ENCODE peak calls at places on chromosomes 12 and 14, in four cellular contexts. L is cardiac muscle cell, J is WERI-Rb-1, H is mammary epithelial cell. R is an unnamed sample. For H3K9me3, the result is how much of the 10 kb centered on the place peaks cover.

GRCh38 chr14:71739273-71739990 is 192.8 kb upstream of the RGS6 start:
- DNase-seq in L (no peak), J (no peak), H (peak), R (no peak)

GRCh38 chr12:127041985-127042625 is 1224.9 kb upstream of the TMEM132C start:
- DNase-seq in L (no peak), J (no peak), H (peak), R (no peak)

GRCh38 chr12:103387385-103387784 is 108.4 kb downstream of the C12orf42 start:
- DNase-seq in L (no peak), J (no peak), H (no peak), R (no peak)

GRCh38 chr12:24739094-24739779 is 209.7 kb downstream of the BCAT1 start:
- DNase-seq in L (no peak), J (no peak), H (no peak), R (no peak)

GRCh38 chr12:62774794-62775193 is 160.2 kb downstream of the PPM1H start:
- DNase-seq in L (no peak), J (no peak), H (no peak), R (no peak)

GRCh38 chr12:24881724-24882371 is 67.1 kb downstream of the BCAT1 start:
- DNase-seq in L (no peak), J (no peak), H (no peak), R (no peak)

GRCh38 chr14:32205984-32206383 is 2.9 kb upstream of the RNU6-8 start:
- DNase-seq in L (no peak), J (no peak), H (peak), R (no peak)

GRCh38 chr12:29725587-29726320 is 58.0 kb downstream of the TMTC1 start:
- DNase-seq in L (no peak), J (no peak), H (no peak), R (peak)

GRCh38 chr14:100676089-100676685 is 50.5 kb upstream of the DLK1 start:
- DNase-seq in L (no peak), J (no peak), H (no peak), R (no peak)

GRCh38 chr12:123271182-123271491 is 519 bp downstream of the CDK2AP1 start:
- DNase-seq in L (peak), J (peak), H (peak), R (no peak)

GRCh38 chr12:91055976-91056375 is 1.8 kb downstream of the KERA start:
- DNase-seq in L (no peak), J (no peak), H (no peak), R (no peak)

GRCh38 chr14:65940056-65940735 is 527.7 kb downstream of the FUT8 start:
- DNase-seq in L (peak), J (peak), H (no peak), R (no peak)

GRCh38 chr14:82080319-82080718 is 546.7 kb upstream of the SEL1L start:
- DNase-seq in L (no peak), J (no peak), H (no peak), R (no peak)

GRCh38 chr12:37543131-37543965 is 773.2 kb upstream of the ALG10B start:
- DNase-seq in L (no peak), J (no peak), H (no peak), R (no peak)

GRCh38 chr12:97047361-97047760 is 140.3 kb downstream of the NEDD1 start:
- DNase-seq in L (no peak), J (no peak), H (no peak), R (no peak)

GRCh38 chr12:32051511-32052299 is 54.9 kb upstream of the BICD1 start:
- DNase-seq in L (peak), J (no peak), H (peak), R (no peak)

GRCh38 chr12:11862794-11863193 is 207.9 kb upstream of the BCL2L14 start:
- DNase-seq in L (no peak), J (no peak), H (no peak), R (no peak)

GRCh38 chr14:75442166-75442565 is 14.3 kb downstream of the JDP2 start:
- DNase-seq in L (no peak), J (no peak), H (no peak), R (no peak)

GRCh38 chr14:76953196-76953945 is 75.1 kb downstream of the IRF2BPL start:
- DNase-seq in L (no peak), J (no peak), H (peak), R (peak)

GRCh38 chr14:94689218-94689984 is 77.2 kb downstream of the SERPINA3 start:
- DNase-seq in L (peak), J (peak), H (peak), R (no peak)

GRCh38 chr12:65121049-65121955 is at the start of gene WIF1:
- DNase-seq in L (peak), J (peak), H (peak), R (no peak)

GRCh38 chr12:47189753-47190152 is 110.0 kb upstream of the AMIGO2 start:
- DNase-seq in L (peak), J (no peak), H (no peak), R (no peak)

GRCh38 chr12:47786662-47786974 is 13.6 kb downstream of the SLC48A1 start:
- DNase-seq in L (no peak), J (no peak), H (no peak), R (no peak)

GRCh38 chr12:104656921-104657320 is 200.2 kb downstream of the CHST11 start:
- DNase-seq in L (no peak), J (no peak), H (no peak), R (no peak)

GRCh38 chr12:14841761-14842160 is 1.6 kb downstream of the ART4 start:
- DNase-seq in L (peak), J (no peak), H (peak), R (peak)

GRCh38 chr12:98745578-98746391 is 100.7 kb downstream of the APAF1 start:
- DNase-seq in L (peak), J (no peak), H (no peak), R (no peak)

GRCh38 chr12:15644700-15645099 is 144.5 kb downstream of the EPS8 start:
- DNase-seq in L (no peak), J (no peak), H (no peak), R (no peak)

GRCh38 chr12:25904442-25904841 is 54.0 kb upstream of the RASSF8 start:
- DNase-seq in L (no peak), J (no peak), H (no peak), R (no peak)

GRCh38 chr12:66269757-66270383 is 32.4 kb upstream of the HELB start:
- DNase-seq in L (peak), J (no peak), H (peak), R (no peak)

GRCh38 chr14:101354726-101355125 is 206.6 kb upstream of the DIO3 start:
- DNase-seq in L (no peak), J (no peak), H (no peak), R (peak)

GRCh38 chr14:38042356-38042755 is 165.3 kb upstream of the SSTR1 start:
- DNase-seq in L (no peak), J (no peak), H (no peak), R (no peak)

GRCh38 chr12:46442239-46442638 is 69.7 kb upstream of the SLC38A2 start:
- DNase-seq in L (no peak), J (no peak), H (peak), R (no peak)

GRCh38 chr14:50085570-50086315 is 30.6 kb downstream of the VCPKMT start:
- DNase-seq in L (no peak), J (no peak), H (peak), R (no peak)

GRCh38 chr12:40054554-40055226 is 51.2 kb downstream of the SLC2A13 start:
- DNase-seq in L (no peak), J (no peak), H (peak), R (peak)

GRCh38 chr14:105838591-105839424 is 312.4 kb downstream of the TMEM121 start:
- DNase-seq in L (no peak), J (no peak), H (no peak), R (peak)

GRCh38 chr14:105839425-105840265 is 313.3 kb downstream of the TMEM121 start:
- DNase-seq in L (no peak), J (no peak), H (no peak), R (peak)

GRCh38 chr14:105837349-105838063 is 311.1 kb downstream of the TMEM121 start:
- DNase-seq in L (no peak), J (no peak), H (no peak), R (no peak)

GRCh38 chr14:105836730-105837129 is 310.3 kb downstream of the TMEM121 start:
- DNase-seq in L (no peak), J (no peak), H (no peak), R (no peak)

GRCh38 chr14:105838107-105838506 is 311.7 kb downstream of the TMEM121 start:
- DNase-seq in L (no peak), J (no peak), H (no peak), R (no peak)
- H3K9me3 ChIP-seq in L (under half), J (under half), H (under half), R (under half)

GRCh38 chr12:34304001-34304400 is 281.7 kb downstream of the ALG10 start:
- DNase-seq in L (no peak), J (no peak), H (no peak), R (no peak)

GRCh38 chr12:34303091-34303870 is 281.0 kb downstream of the ALG10 start:
- DNase-seq in L (no peak), J (no peak), H (no peak), R (no peak)

GRCh38 chr12:34306133-34306830 is 284.0 kb downstream of the ALG10 start:
- DNase-seq in L (no peak), J (no peak), H (no peak), R (no peak)

GRCh38 chr12:34304546-34304945 is 282.2 kb downstream of the ALG10 start:
- DNase-seq in L (no peak), J (no peak), H (no peak), R (no peak)

GRCh38 chr12:34305176-34305575 is 282.9 kb downstream of the ALG10 start:
- DNase-seq in L (no peak), J (no peak), H (no peak), R (no peak)
- H3K9me3 ChIP-seq in L (under half), J (under half), H (half or more), R (under half)

DNA sequence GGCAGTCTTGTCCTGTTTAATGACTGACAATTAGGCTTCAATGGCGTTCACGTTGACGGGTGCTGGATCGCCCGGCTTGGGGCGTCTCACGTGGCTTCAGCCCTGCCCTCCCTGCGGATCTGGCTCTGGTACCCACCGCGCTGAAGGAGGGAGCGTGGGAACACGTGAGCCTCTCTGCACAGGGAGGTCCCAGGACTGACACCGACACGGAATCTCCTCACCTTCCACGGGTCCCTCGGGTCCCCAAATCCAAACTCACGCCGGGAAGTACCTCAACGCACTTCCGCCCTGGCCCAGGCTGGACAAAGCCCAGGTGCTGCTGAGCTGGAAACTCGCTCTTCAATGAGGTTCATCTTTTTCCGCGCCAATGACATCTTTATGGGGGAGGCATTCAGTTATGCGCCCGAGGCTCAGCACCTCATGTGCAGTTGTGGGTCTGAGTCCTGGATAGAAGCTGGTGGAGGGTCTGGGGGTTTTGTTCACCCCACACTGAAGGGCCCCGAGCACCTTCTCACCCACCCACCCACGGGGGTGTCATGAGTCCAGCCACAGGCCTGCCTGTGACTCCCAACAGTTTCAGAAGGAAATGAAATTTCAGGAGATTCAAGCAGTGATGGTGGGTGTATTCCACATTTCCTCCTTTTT is 251.8 kb upstream of the SFSWAP start:
- DNase-seq in L (no peak), J (no peak), H (no peak), R (no peak)
- H3K9me3 ChIP-seq in L (under half), J (under half), H (under half), R (under half)

DNA sequence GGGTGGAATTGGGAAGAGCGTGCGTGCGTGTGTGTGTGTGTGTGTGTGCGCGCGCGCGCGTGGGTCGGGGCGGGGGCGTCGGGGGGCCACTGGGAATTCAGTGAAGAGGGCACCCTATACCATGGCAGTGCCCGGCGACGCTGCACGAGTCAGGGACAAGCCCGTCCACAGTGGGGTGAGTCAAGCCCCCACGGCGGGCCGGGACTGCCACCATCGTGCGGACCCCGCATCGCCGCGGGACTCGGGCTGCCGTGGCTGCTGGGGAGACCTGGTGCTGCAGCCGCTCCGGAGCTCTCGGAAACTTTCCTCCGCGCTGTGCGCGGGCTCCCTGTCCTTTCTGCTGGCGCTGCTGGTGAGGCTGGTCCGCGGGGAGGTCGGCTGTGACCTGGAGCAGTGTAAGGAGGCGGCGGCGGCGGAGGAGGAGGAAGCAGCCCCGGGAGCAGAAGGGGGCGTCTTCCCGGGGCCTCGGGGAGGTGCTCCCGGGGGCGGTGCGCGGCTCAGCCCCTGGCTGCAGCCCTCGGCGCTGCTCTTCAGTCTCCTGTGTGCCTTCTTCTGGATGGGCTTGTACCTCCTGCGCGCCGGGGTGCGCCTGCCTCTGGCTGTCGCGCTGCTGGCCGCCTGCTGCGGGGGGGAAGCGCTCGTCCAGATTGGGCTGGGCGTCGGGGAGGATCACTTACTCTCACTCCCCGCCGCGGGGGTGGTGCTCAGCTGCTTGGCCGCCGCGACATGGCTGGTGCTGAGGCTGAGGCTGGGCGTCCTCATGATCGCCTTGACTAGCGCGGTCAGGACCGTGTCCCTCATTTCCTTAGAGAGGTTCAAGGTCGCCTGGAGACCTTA is 1.0 kb downstream of the PDE3A start:
- DNase-seq in L (peak), J (peak), H (peak), R (peak)
- H3K9me3 ChIP-seq in L (under half), J (under half), H (under half), R (under half)

GRCh38 chr14:105857816-105858675 is 331.7 kb downstream of the TMEM121 start:
- DNase-seq in L (no peak), J (peak), H (no peak), R (no peak)

GRCh38 chr14:105858676-105859025 is 332.3 kb downstream of the TMEM121 start:
- DNase-seq in L (no peak), J (peak), H (no peak), R (no peak)

GRCh38 chr14:105856676-105857222 is 330.4 kb downstream of the TMEM121 start:
- DNase-seq in L (no peak), J (no peak), H (no peak), R (no peak)

GRCh38 chr14:105855893-105856675 is 329.7 kb downstream of the TMEM121 start:
- DNase-seq in L (no peak), J (no peak), H (no peak), R (peak)

GRCh38 chr14:105857223-105857815 is 330.9 kb downstream of the TMEM121 start:
- DNase-seq in L (no peak), J (no peak), H (no peak), R (no peak)
- H3K9me3 ChIP-seq in L (under half), J (under half), H (under half), R (under half)

DNA sequence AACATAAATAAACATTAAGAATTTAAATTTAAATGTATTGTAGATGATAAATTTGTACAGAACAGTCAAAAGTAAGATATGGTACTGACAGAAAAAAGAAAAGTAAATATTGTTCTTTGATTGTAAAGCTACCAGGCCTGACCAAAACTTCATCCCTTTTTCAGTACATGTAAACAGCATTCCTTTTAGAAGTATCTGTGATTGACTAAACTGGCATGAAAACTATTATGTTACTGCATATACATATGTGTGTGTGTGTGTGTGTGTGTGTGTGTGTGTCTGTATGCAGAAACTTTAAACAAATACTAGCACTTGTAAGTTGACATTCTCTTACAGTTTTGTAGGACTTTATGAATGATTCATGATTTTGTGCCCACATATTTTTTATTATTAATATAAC is 270.9 kb downstream of the C12orf50 start:
- DNase-seq in L (no peak), J (no peak), H (no peak), R (no peak)
- H3K9me3 ChIP-seq in L (under half), J (under half), H (under half), R (under half)

DNA sequence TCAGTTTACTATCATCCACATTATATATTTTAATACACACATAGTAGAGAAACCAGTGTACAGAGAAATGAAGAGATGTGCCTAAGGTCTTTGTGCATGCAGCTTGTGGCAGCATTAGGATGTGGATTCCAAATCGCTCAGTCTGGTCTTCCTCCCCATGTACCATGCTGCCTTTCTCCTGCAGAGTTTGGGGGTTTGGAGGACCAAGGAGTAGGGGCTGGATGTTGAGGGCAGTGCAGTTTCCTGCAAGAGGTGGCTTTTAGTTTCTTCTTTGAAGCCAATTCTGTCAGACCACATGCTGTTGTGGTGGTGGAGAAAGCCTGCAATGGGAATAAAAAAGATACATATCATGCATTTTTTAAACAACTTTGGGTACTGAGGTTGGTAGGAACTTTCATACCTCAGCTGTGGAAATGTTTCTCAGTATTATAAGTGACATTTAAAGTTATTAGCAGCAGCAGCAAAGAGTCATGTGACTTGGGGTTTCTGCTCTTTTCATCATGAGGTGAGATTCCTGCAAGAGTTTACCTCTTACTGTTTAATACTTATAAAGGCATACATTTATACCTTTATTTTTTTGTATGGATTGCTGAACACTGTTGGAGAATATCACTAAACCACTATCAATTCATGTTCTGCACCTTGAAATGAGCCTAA is 34.4 kb downstream of the TESPA1 start:
- DNase-seq in L (no peak), J (no peak), H (no peak), R (no peak)
- H3K9me3 ChIP-seq in L (under half), J (under half), H (under half), R (under half)

R was measured in right atrium auricular region.